ENCODE peak calls at places on chromosomes 13 and 19, in six cellular contexts. L is H9, T is mesendoderm, W is mesenchymal stem cell, S is neuronal stem cell, I is H1. Z is an unnamed sample.

GRCh38 chr19:39765091-39766076 is 13.3 kb upstream of the LEUTX start:
- DNase-seq in I (peak; percentile 13), T (peak; percentile 67), L (peak; percentile 48), W (peak; percentile 60), S (peak; percentile 48), Z (peak; percentile 41)

GRCh38 chr13:61765181-61765742 is 349.6 kb upstream of the PCDH20 start:
- DNase-seq in L (no peak), W (no peak), I (no peak), T (no peak), S (no peak), Z (no peak)

GRCh38 chr13:112783135-112783945 is 93.5 kb downstream of the ATP11A start:
- DNase-seq in I (no peak), T (no peak), W (peak; percentile 40), S (no peak), L (no peak), Z (peak; percentile 90)

GRCh38 chr19:4310247-4311121 is 6.1 kb downstream of the FSD1 start:
- DNase-seq in L (peak; percentile 71), I (peak; percentile 25), T (peak; percentile 78), W (no peak), S (no peak), Z (no peak)

GRCh38 chr19:31100945-31101344 is 248.3 kb downstream of the TSHZ3 start:
- DNase-seq in W (no peak), I (no peak), L (no peak), T (no peak), S (no peak), Z (no peak)

GRCh38 chr19:55667958-55668357 is 7.1 kb upstream of the EPN1 start:
- DNase-seq in T (no peak), W (no peak), I (no peak), L (no peak), S (no peak), Z (no peak)

GRCh38 chr19:16070366-16070990 is 5.8 kb upstream of the TPM4 start:
- DNase-seq in W (no peak), I (no peak), T (no peak), S (no peak), L (no peak), Z (no peak)

GRCh38 chr13:97119899-97120745 is 102.0 kb upstream of the MBNL2 start:
- DNase-seq in L (no peak), S (no peak), W (peak; percentile 40), T (no peak), I (no peak), Z (peak; percentile 64)

DNA sequence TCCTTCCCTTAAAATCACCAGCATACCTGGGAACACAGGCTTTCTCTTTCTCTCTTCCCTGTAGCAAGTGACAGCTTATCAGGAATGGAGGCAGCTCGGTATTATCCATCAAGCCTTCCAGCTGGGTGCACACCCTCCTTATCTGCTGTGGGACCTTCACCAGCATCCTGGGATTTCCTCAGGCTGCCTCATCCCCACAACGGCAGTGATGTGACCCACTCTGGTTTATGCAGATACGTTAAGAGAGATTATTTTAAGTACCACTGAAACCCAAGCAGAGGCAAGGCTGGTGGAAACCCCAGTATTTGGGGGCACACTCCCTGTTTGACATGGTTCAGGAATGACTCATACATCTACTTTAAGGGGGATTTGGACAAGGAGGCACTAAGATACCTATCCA is 192.1 kb downstream of the TM9SF2 start:
- DNase-seq in W (no peak), L (no peak), S (no peak), T (peak; percentile 42), I (no peak), Z (no peak)
- H2BK15ac ChIP-seq in W (no peak overlapping the region), L (no peak overlapping the region), S (no peak overlapping the region), T (no peak overlapping the region), I (no peak overlapping the region), Z (no peak overlapping the region)

DNA sequence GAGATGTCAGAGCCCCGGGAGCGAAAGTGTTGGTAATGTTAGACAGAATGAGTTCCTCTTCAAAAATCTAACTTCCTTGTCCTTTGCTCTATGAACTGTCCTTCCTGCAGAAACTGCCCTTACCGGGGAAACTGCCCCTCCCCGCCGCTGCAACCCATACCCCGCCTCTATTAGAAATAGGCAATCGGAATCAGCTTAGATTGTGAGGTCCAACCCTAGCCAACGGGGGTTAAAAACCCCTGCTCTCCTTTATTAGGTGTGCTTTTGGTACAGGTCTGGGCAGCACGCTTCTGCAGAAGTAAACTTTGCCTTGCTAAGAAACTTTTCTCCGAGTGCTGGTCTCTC is 11.5 kb upstream of the CAPNS1 start:
- DNase-seq in I (no peak), T (no peak), L (peak; percentile 57), W (no peak), S (no peak), Z (no peak)
- H2BK15ac ChIP-seq in I (peak overlapping the region; percentile 63), T (no peak overlapping the region), L (no peak overlapping the region), W (no peak overlapping the region), S (no peak overlapping the region), Z (no peak overlapping the region)

GRCh38 chr19:45828945-45829344 is 13.8 kb upstream of the RSPH6A start:
- DNase-seq in T (no peak), S (no peak), I (no peak), L (no peak), W (no peak), Z (no peak)
- H2BK15ac ChIP-seq in T (no peak overlapping the region), S (no peak overlapping the region), I (no peak overlapping the region), L (no peak overlapping the region), W (no peak overlapping the region), Z (no peak overlapping the region)

GRCh38 chr19:12932392-12933286 is 872 bp downstream of the FARSA start:
- DNase-seq in L (no peak), S (no peak), T (no peak), W (no peak), I (no peak), Z (no peak)
- H2BK15ac ChIP-seq in L (no peak overlapping the region), S (no peak overlapping the region), T (no peak overlapping the region), W (no peak overlapping the region), I (no peak overlapping the region), Z (no peak overlapping the region)